ENCODE peak calls at places on chromosomes 3 and 15, in eight cellular contexts. Q is GM13977, U is RCC 7860, T is T-helper 2 cell, R is AG04450, A is Panc1, B is kidney glomerular epithelial cell, N is NCI-H460. M is an unnamed sample.

GRCh38 chr15:100516592-100517489 is 11.9 kb downstream of the CERS3 start:
- DNase-seq in Q (no peak), U (no peak), T (no peak), R (no peak), A (no peak), B (no peak), N (no peak), M (no peak)

GRCh38 chr3:10527295-10528016 is 22.1 kb upstream of the ATP2B2 start:
- DNase-seq in Q (no peak), U (no peak), T (no peak), R (no peak), A (no peak), B (no peak), N (no peak), M (no peak)

GRCh38 chr3:135779590-135780235 is 185.8 kb upstream of the PPP2R3A start:
- DNase-seq in Q (no peak), U (no peak), T (no peak), R (no peak), A (no peak), B (no peak), N (no peak), M (no peak)

GRCh38 chr3:52533623-52534280 is at the start of gene NT5DC2:
- DNase-seq in Q (peak; percentile 97), U (peak; percentile 42), T (peak; percentile 52), R (no peak), A (no peak), B (peak; percentile 22), N (peak; percentile 52), M (peak; percentile 83)

GRCh38 chr15:76147906-76148553 is 88.2 kb downstream of the TMEM266 start:
- DNase-seq in Q (peak; percentile 76), U (no peak), T (peak; percentile 13), R (peak; percentile 15), A (peak; percentile 27), B (peak; percentile 16), N (peak; percentile 22), M (peak; percentile 65)

GRCh38 chr3:150414989-150415388 is 6.9 kb downstream of the TSC22D2 start:
- DNase-seq in Q (no peak), U (no peak), T (no peak), R (no peak), A (no peak), B (no peak), N (no peak), M (no peak)

GRCh38 chr3:23987376-23987775 is 42.3 kb downstream of the NR1D2 start:
- DNase-seq in Q (no peak), U (no peak), T (no peak), R (no peak), A (no peak), B (no peak), N (no peak), M (no peak)

GRCh38 chr3:68088216-68088615 is 433.8 kb upstream of the SUCLG2 start:
- DNase-seq in Q (no peak), U (peak; percentile 52), T (peak; percentile 67), R (no peak), A (no peak), B (peak; percentile 58), N (no peak), M (no peak)

GRCh38 chr3:183123891-183124290 is 24.6 kb upstream of the MCCC1 start:
- DNase-seq in Q (no peak), U (no peak), T (no peak), R (no peak), A (no peak), B (no peak), N (no peak), M (no peak)